ENCODE peak calls at places on chromosomes 6 and 20, in four cellular contexts. A is body of pancreas, Q is uterus, V is endothelial cell. D is an unnamed sample.

GRCh38 chr20:22921595-22922421 is 113.3 kb upstream of the SSTR4 start:
- DNase-seq in Q (no peak), A (no peak), V (no peak), D (no peak)

GRCh38 chr6:144310761-144311160 is 25.6 kb downstream of the UTRN start:
- DNase-seq in V (no peak), A (no peak), Q (no peak), D (no peak)

GRCh38 chr20:20395856-20396600 is 28.1 kb downstream of the INSM1 start:
- DNase-seq in Q (no peak), A (no peak), V (no peak), D (no peak)

GRCh38 chr6:122285292-122285913 is 114.0 kb upstream of the HSF2 start:
- DNase-seq in V (no peak), A (no peak), Q (peak; percentile 24), D (no peak)

GRCh38 chr20:16684416-16684815 is 45.4 kb upstream of the SNRPB2 start:
- DNase-seq in Q (no peak), V (no peak), A (no peak), D (no peak)

GRCh38 chr20:36435799-36436541 is 105.3 kb upstream of the MYL9 start:
- DNase-seq in A (peak; percentile 91), V (peak; percentile 39), Q (peak; percentile 71), D (peak; percentile 82)

GRCh38 chr20:58603656-58604184 is 47.4 kb upstream of the STX16 start:
- DNase-seq in Q (no peak), A (no peak), V (no peak), D (no peak)

GRCh38 chr6:36930483-36930882 is 24.1 kb upstream of the PI16 start:
- DNase-seq in V (no peak), Q (no peak), A (no peak), D (no peak)

GRCh38 chr20:13788167-13788834 is 3.5 kb downstream of the NDUFAF5 start:
- DNase-seq in A (peak; percentile 70), Q (peak; percentile 18), V (peak; percentile 56), D (peak; percentile 51)

GRCh38 chr6:130632288-130632687 is 194.9 kb upstream of the SMLR1 start:
- DNase-seq in A (peak; percentile 5), Q (no peak), V (no peak), D (no peak)

GRCh38 chr6:141472123-141472522 is 660.6 kb upstream of the GJE1 start:
- DNase-seq in V (no peak), A (no peak), Q (no peak), D (no peak)

GRCh38 chr6:139520321-139520768 is 145.9 kb upstream of the CITED2 start:
- DNase-seq in V (no peak), A (no peak), Q (no peak), D (no peak)

DNA sequence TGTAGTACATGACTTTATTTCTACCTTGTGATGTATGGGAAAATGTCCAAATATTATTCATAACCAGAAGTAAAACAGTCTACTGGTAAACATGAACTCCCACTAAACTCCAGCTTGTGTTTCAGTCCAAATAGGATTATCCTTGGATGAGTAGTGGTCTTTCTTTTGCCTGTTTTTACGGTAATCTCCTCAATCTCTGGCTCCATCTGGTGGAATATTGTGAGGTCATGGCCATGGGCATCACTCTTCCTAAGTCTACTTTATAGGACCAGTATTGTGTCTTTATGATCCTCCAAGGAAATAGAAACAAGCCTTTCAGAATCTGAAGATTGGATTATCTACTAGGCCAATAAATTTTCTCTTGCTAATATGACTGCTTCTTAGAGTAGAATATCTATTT is 505.0 kb downstream of the BMP2 start:
- DNase-seq in Q (no peak), V (no peak), A (no peak), D (no peak)
- TF ChIP-seq CTCF in Q (no peak), V (no peak), A (no peak), D (no peak)

DNA sequence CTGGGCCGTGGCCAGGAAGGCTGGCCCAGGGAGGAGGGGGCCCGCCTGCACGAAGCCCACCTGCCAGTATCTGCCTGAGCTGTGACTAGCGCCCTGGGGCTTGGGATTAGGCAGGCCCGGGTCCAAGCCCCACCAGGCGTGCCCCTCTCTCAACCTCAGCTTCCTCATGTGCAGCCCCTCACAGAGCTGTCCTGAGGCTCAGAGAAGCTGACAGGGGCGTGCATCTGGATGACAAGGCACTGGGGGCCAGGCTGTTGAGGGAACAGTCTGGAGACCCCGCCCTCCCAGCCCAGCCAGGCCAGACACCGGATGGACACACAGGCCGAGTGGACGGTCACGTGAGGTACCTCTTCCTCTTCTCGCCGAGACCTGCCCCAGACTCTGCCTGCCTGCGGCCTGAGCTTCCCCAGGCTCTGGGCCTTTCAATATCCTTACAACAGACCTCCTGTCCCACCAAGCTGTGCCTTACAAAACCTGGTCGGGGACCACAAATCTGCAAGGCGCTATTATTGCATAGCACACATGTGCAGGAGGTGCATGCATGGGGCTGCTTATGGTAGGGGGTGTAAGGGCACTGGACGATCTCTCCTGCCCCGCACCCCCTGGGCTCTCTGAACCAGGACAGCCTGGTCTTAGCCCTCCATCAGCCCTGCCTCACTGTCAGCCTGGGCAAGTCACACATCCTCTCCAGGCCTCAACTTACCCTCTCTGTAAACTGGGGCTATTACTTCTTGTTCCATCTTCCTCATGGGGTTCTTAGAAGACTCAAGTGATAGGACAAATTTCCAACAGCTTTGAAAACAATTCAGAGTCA is 20.0 kb downstream of the NOL4L start:
- DNase-seq in A (no peak), Q (no peak), V (no peak), D (no peak)
- TF ChIP-seq CTCF in A (no peak), Q (no peak), V (no peak), D (no peak)

GRCh38 chr20:45372241-45372640 is 5.9 kb downstream of the TP53TG5 start:
- DNase-seq in Q (no peak), V (no peak), A (no peak), D (no peak)

GRCh38 chr20:45373353-45374100 is 4.6 kb downstream of the TP53TG5 start:
- DNase-seq in Q (peak; percentile 89), V (peak; percentile 90), A (peak; percentile 89), D (peak; percentile 84)

GRCh38 chr20:45372646-45373352 is 5.3 kb downstream of the TP53TG5 start:
- DNase-seq in Q (peak; percentile 50), A (peak; percentile 49), V (no peak), D (no peak)

GRCh38 chr20:45374966-45375365 is 3.2 kb downstream of the TP53TG5 start:
- DNase-seq in A (no peak), Q (no peak), V (no peak), D (no peak)

DNA sequence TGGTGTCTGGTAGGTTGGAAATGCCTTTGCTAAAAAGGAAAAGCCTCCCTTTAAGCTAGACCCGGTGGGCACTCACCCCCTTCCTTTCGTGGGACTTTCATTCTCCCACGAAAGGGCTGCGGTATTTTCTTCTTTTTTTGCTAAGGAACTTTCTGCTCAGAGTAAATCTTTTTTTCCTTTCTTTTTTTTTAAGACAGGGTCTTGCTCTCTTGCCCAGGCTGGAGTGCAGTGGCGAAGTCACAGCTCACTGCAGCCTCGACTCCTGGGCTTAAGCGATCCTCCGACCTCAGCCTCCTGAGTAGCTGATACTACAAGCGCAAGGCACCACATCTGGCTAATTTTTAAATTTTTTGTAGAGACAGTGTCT is 4.0 kb downstream of the TP53TG5 start:
- DNase-seq in V (no peak), A (no peak), Q (no peak), D (no peak)
- TF ChIP-seq CTCF in V (no peak), A (no peak), Q (no peak), D (no peak)

GRCh38 chr6:150905769-150906168 is 40.3 kb downstream of the MTHFD1L start:
- DNase-seq in Q (no peak), V (no peak), A (no peak), D (no peak)
- TF ChIP-seq CTCF in Q (no peak), V (peak; percentile 55), A (no peak), D (peak; percentile 17)

GRCh38 chr20:32240220-32240619 is 32.5 kb downstream of the POFUT1 start:
- DNase-seq in Q (no peak), A (no peak), V (no peak), D (no peak)
- TF ChIP-seq CTCF in Q (no peak), A (no peak), V (no peak), D (peak; percentile 17)

GRCh38 chr20:62553136-62553837 is 77.5 kb upstream of the GATA5 start:
- DNase-seq in V (no peak), A (no peak), Q (no peak), D (no peak)
- TF ChIP-seq CTCF in V (no peak), A (no peak), Q (no peak), D (no peak)

DNA sequence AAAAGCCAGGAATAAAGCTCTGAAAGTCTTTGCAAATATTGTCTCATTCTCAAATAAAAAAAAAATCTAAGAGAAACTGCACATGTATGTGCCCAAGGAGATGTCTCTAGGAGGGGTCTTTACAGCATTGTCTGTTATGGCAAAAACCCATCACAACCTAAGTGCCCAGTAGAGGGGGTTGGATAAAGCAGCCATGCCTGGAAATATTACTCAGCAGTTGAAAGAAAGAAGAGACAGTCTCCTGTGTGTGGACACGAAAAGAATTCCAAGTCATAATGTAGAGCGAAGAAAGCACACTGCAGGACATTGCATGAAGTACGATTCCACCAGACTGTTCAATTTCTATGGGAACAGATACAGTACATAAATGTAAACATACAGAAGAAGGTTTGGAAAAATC is 7.3 kb upstream of the TGM2 start:
- DNase-seq in Q (no peak), A (no peak), V (no peak), D (no peak)
- TF ChIP-seq CTCF in Q (no peak), A (no peak), V (no peak), D (no peak)

GRCh38 chr20:6525447-6526303 is 241.8 kb upstream of the BMP2 start:
- DNase-seq in A (no peak), V (no peak), Q (no peak), D (no peak)
- TF ChIP-seq CTCF in A (no peak), V (peak; percentile 30), Q (no peak), D (no peak)

DNA sequence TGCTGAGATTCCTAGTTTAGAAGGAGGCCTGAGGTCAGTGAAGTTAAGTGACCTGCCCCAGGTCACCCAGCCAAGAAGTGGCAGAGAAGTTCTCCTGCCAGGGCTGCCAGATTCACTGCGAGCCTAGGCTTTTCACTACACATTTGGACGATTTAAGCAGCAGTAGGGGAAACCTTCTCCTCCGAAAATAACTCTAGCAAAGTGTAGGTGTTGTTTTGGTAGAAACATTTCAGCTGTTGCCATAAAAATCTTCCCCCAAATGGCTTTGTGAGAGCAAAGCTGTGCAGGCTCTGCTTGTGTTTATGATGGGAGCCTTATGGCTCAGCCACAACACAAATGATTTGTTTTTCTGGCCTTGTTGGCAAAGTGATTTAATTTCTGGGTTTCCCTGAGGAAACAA is 81.7 kb downstream of the PLCB4 start:
- DNase-seq in V (no peak), A (no peak), Q (no peak), D (no peak)
- TF ChIP-seq CTCF in V (no peak), A (no peak), Q (no peak), D (no peak)

DNA sequence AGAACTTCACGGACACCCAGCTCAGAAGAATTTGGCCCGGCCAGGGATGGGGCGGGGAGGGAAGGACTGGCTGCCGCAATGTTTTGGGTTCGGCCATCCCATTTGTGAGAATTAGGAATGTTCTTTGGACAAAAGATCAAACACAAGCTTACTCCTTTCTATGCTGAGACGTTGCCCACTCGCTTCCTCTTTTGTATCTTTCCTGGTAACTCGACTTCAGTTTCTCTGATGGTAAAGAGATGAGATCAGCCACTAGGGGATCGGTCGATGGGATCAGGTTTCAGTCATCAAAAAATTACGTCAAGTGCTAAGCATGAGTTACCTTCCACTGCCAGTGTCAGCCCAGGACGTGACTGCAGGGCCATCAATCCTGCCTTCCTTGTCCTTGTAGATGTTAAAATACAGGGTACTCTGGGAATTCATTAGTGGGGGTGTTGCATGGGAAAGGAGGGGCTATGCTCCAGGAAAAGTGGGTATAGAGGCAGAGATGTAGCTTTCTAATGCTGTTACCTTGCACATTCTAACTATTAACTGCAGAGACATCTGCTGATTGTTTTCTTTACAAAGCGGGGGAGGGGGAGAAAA is 190.2 kb downstream of the TSHZ2 start:
- DNase-seq in Q (peak; percentile 45), V (peak; percentile 17), A (peak; percentile 24), D (peak; percentile 16)
- TF ChIP-seq CTCF in Q (peak; percentile 38), V (peak; percentile 44), A (no peak), D (no peak)